ENCODE peak calls at places on chromosomes 1 and 21, in five cellular contexts. U is neuronal stem cell, E is upper lobe of right lung, W is thoracic aorta, V is neural progenitor cell. Y is an unnamed sample.

GRCh38 chr1:115978292-115978941 is 2.1 kb downstream of the SLC22A15 start:
- DNase-seq in U (no peak), E (no peak), W (no peak), V (no peak), Y (no peak)

GRCh38 chr1:197695961-197696360 is 79.3 kb downstream of the DENND1B start:
- DNase-seq in U (no peak), E (no peak), W (no peak), V (no peak), Y (no peak)

GRCh38 chr1:5637171-5637570 is 355.1 kb downstream of the NPHP4 start:
- DNase-seq in U (no peak), E (no peak), W (no peak), V (peak; percentile 31), Y (peak; percentile 68)

GRCh38 chr1:41859686-41860085 is 59.0 kb downstream of the HIVEP3 start:
- DNase-seq in U (no peak), E (no peak), W (no peak), V (no peak), Y (no peak)

GRCh38 chr21:22728091-22728490 is 1729.9 kb downstream of the NCAM2 start:
- DNase-seq in U (no peak), E (no peak), W (no peak), V (peak; percentile 4), Y (no peak)

GRCh38 chr1:209157514-209158285 is 425.8 kb upstream of the CAMK1G start:
- DNase-seq in U (peak; percentile 5), E (no peak), W (no peak), V (no peak), Y (peak; percentile 93)

GRCh38 chr1:173117108-173117633 is 66.4 kb upstream of the TNFSF18 start:
- DNase-seq in U (no peak), E (no peak), W (no peak), V (no peak), Y (no peak)

GRCh38 chr1:84298336-84298687 is 3.2 kb upstream of the SAMD13 start:
- DNase-seq in U (no peak), E (peak; percentile 80), W (peak; percentile 10), V (peak; percentile 67), Y (peak; percentile 73)

GRCh38 chr1:110087812-110088738 is 17.6 kb upstream of the ALX3 start:
- DNase-seq in U (no peak), E (no peak), W (no peak), V (peak; percentile 68), Y (peak; percentile 85)

GRCh38 chr1:236868625-236869467 is 73.8 kb downstream of the MTR start:
- DNase-seq in U (peak; percentile 47), E (no peak), W (no peak), V (peak; percentile 68), Y (peak; percentile 79)

GRCh38 chr1:245716561-245716960 is 561.8 kb downstream of the KIF26B start:
- DNase-seq in U (no peak), E (no peak), W (no peak), V (no peak), Y (no peak)

GRCh38 chr1:156079762-156080597 is 2.3 kb downstream of the MEX3A start:
- DNase-seq in U (no peak), E (no peak), W (no peak), V (peak; percentile 67), Y (peak; percentile 71)

GRCh38 chr1:6108937-6109636 is 63.4 kb downstream of the KCNAB2 start:
- DNase-seq in U (no peak), E (peak; percentile 75), W (no peak), V (peak; percentile 66), Y (peak; percentile 83)

GRCh38 chr1:116712510-116712909 is 41.7 kb upstream of the CD2 start:
- DNase-seq in U (no peak), E (no peak), W (no peak), V (no peak), Y (peak; percentile 70)

GRCh38 chr1:112335351-112335750 is 60.7 kb upstream of the CTTNBP2NL start:
- DNase-seq in U (no peak), E (no peak), W (no peak), V (no peak), Y (no peak)

GRCh38 chr1:152622803-152623202 is at the start of gene LCE3A:
- DNase-seq in U (no peak), E (no peak), W (no peak), V (no peak), Y (no peak)

GRCh38 chr1:11874624-11875023 is 15.9 kb upstream of the NPPB start:
- DNase-seq in U (no peak), E (no peak), W (no peak), V (no peak), Y (no peak)

GRCh38 chr1:65174585-65174984 is 26.6 kb downstream of the AK4 start:
- DNase-seq in U (no peak), E (no peak), W (no peak), V (no peak), Y (no peak)

GRCh38 chr1:151966061-151966460 is 27.6 kb downstream of the S100A10 start:
- DNase-seq in U (no peak), E (no peak), W (no peak), V (no peak), Y (no peak)

GRCh38 chr21:34914239-34914638 is 134.9 kb downstream of the RUNX1 start:
- DNase-seq in U (no peak), E (no peak), W (no peak), V (no peak), Y (no peak)

GRCh38 chr1:5973771-5974170 is 18.5 kb downstream of the NPHP4 start:
- DNase-seq in U (no peak), E (no peak), W (no peak), V (peak; percentile 41), Y (no peak)

GRCh38 chr1:32969556-32969955 is 4.9 kb upstream of the RNF19B start:
- DNase-seq in U (no peak), E (no peak), W (no peak), V (no peak), Y (peak; percentile 9)

GRCh38 chr1:152394151-152394550 is 19.9 kb downstream of the CRNN start:
- DNase-seq in U (no peak), E (no peak), W (no peak), V (no peak), Y (no peak)

GRCh38 chr1:66388918-66389317 is 145.0 kb upstream of the SGIP1 start:
- DNase-seq in U (no peak), E (no peak), W (no peak), V (no peak), Y (no peak)

DNA sequence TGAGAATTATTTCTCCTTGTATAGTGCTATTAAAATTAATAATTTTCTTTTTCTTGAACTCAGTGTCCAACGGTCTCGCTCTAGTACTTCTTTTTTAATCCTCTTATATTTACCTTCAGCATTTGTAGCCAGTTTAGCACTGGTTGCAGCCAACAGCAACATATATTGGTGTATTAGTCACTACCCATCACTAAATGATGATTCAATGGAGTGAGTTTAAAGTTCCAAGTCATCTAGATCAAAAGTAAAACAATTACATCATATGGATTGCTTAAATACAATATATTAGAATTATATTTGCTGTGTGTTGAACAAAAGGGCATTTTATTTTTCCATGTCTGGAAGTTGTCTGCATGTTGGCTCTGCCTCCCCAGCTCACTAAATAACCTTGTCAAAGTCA is 591.8 kb downstream of the ADGRL2 start:
- DNase-seq in U (no peak), E (no peak), W (no peak), V (no peak), Y (no peak)
- H3K9me3 ChIP-seq in U (no peaks in the 10 kb centered on the region), E (no peaks in the 10 kb centered on the region), W (no peaks in the 10 kb centered on the region), V (no peaks in the 10 kb centered on the region), Y (no peaks in the 10 kb centered on the region)

DNA sequence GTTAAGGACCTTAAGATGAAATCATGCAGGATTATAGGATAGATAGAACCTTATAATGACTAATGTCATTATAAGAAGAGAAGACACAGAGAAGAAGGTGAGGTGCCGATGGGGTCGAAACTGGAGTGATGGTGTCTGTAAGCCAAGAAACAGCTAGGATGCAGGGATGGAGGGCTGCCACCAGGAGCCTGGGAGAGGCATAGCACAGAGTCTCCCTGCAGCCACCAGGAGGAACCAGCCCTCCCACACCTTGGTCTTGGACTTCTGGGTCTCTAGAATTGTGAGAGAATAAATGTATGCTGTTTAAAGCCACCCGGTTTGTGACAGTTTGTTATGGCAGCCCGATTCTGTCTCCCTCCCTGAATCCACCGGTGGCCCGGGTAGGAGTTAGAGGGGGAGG is 337.2 kb upstream of the AJAP1 start:
- DNase-seq in U (no peak), E (no peak), W (no peak), V (no peak), Y (peak; percentile 77)
- H3K9me3 ChIP-seq in U (peaks cover 2% of the 10 kb centered on the region), E (no peaks in the 10 kb centered on the region), W (peaks cover 8% of the 10 kb centered on the region), V (peaks cover 10% of the 10 kb centered on the region), Y (peaks cover 20% of the 10 kb centered on the region)

GRCh38 chr1:167328306-167328705 is 107.6 kb downstream of the POU2F1 start:
- DNase-seq in U (no peak), E (no peak), W (no peak), V (peak; percentile 53), Y (no peak)

GRCh38 chr1:167317463-167317862 is 96.8 kb downstream of the POU2F1 start:
- DNase-seq in U (no peak), E (no peak), W (no peak), V (no peak), Y (no peak)

GRCh38 chr1:167325151-167325550 is 104.5 kb downstream of the POU2F1 start:
- DNase-seq in U (no peak), E (no peak), W (no peak), V (no peak), Y (no peak)

DNA sequence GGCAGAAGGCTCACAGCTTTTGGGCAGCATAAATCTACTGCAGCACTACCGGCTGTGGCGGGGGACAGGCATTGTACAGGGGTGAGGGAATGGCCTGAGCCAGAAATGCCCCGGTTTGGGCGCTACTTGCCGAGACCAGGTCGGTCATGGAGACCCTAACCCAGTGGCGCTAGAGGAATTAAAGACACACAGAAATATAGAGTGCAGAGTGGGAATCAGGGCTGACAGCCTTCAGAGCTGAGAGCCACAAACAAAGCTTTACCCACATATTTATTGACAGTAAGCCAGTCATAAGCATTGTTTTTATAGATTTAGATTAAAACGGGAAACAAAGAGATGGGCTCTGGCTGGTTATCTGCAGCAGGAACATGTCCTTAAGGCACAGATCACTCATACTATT is 101.8 kb downstream of the POU2F1 start:
- DNase-seq in U (no peak), E (no peak), W (no peak), V (no peak), Y (no peak)
- H3K9me3 ChIP-seq in U (peaks cover 10% of the 10 kb centered on the region), E (peaks cover 38% of the 10 kb centered on the region), W (peaks cover 46% of the 10 kb centered on the region), V (peaks cover 23% of the 10 kb centered on the region), Y (peaks cover 98% of the 10 kb centered on the region)

GRCh38 chr1:4621646-4622045 is 32.8 kb upstream of the AJAP1 start:
- DNase-seq in U (no peak), E (no peak), W (no peak), V (no peak), Y (no peak)
- H3K9me3 ChIP-seq in U (no peaks in the 10 kb centered on the region), E (no peaks in the 10 kb centered on the region), W (no peaks in the 10 kb centered on the region), V (no peaks in the 10 kb centered on the region), Y (no peaks in the 10 kb centered on the region)

DNA sequence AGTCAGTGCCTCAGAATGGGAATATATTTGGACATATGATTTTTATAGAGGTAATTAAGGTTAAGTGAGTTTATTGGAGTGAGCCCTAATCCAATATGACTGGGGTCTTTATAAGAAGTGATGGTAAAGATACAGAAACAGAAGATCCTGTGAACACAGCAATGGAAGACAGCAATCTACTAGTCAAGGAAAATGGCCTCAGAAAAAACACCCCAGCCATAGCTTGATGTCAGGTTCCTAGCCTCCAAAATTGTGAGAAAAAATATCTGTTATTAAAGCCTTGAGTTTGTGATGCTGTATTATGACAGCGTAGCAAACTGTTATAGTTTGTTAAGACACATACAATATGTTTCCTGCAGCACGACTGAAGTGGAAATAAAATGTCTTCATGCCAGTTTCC is 72.2 kb downstream of the JMJD4 start:
- DNase-seq in U (no peak), E (no peak), W (no peak), V (no peak), Y (no peak)
- H3K9me3 ChIP-seq in U (peaks cover 29% of the 10 kb centered on the region), E (peaks cover 98% of the 10 kb centered on the region), W (peaks cover 96% of the 10 kb centered on the region), V (peaks cover 53% of the 10 kb centered on the region), Y (peaks cover 97% of the 10 kb centered on the region)